ENCODE peak calls at places on chromosomes 3 and 15, in ten cellular contexts. Q is activated CD4-positive, alpha-beta T cell treated with anti-CD3 and anti-CD28 coated beads for 4 hours; K is stimulated activated CD4-positive, alpha-beta T cell treated with anti-CD3 and anti-CD28 coated beads, Interleukin-2, amount 100 ng/mL, for 48 hours; J is mucosa of descending colon; H is AG04450; B is cardiac fibroblast; G is AG08396; V is ovary; X is IMR-90; M is DMS153. O is an unnamed sample.

GRCh38 chr3:7999363-7999762 is 502.3 kb upstream of the LMCD1 start:
- DNase-seq in Q (no peak), K (no peak), J (no peak), H (no peak), B (no peak), G (no peak), V (no peak), X (no peak), M (no peak), O (no peak)

GRCh38 chr3:127044996-127045395 is 62.1 kb downstream of the PLXNA1 start:
- DNase-seq in Q (no peak), K (no peak), J (peak), H (no peak), B (peak), G (peak), V (no peak), X (peak), M (no peak), O (no peak)

GRCh38 chr3:154193174-154193573 is 72.0 kb downstream of the ARHGEF26 start:
- DNase-seq in Q (no peak), K (no peak), J (no peak), H (no peak), B (no peak), G (no peak), V (no peak), X (peak), M (no peak), O (no peak)

GRCh38 chr3:48847053-48847585 is 555 bp downstream of the PRKAR2A start:
- DNase-seq in Q (peak), K (peak), J (peak), H (no peak), B (peak), G (peak), V (peak), X (peak), M (peak), O (peak)

GRCh38 chr3:1551741-1552140 is 458.9 kb downstream of the CNTN6 start:
- DNase-seq in Q (no peak), K (no peak), J (no peak), H (no peak), B (no peak), G (no peak), V (no peak), X (no peak), M (no peak), O (no peak)

GRCh38 chr15:67547836-67548531 is 5.5 kb downstream of the MAP2K5 start:
- DNase-seq in Q (no peak), K (no peak), J (no peak), H (no peak), B (peak), G (peak), V (no peak), X (peak), M (no peak), O (no peak)

GRCh38 chr3:12379640-12380407 is 91.0 kb downstream of the PPARG start:
- DNase-seq in Q (no peak), K (no peak), J (peak), H (no peak), B (no peak), G (no peak), V (no peak), X (no peak), M (no peak), O (no peak)

GRCh38 chr15:74396146-74396438 is 28.6 kb upstream of the CYP11A1 start:
- DNase-seq in Q (no peak), K (no peak), J (no peak), H (no peak), B (no peak), G (no peak), V (no peak), X (no peak), M (no peak), O (no peak)

O was measured in effector memory CD8-positive, alpha-beta T cell.